ENCODE peak calls at places on chromosomes 16 and 17, in seven cellular contexts. One of them, this sample, is unnamed.

GRCh38 chr16:67100569-67101300 is 9.0 kb upstream of the PHAF1 start:
- DNase-seq in stimulated activated CD8-positive, alpha-beta memory T cell treated with anti-CD3 and anti-CD28 coated beads, Interleukin-4, amount 100 ng/mL, for 1 hour: no peak
- DNase-seq in A549: peak; percentile 49
- DNase-seq in heart right ventricle: no peak
- DNase-seq in ovary: no peak
- DNase-seq in activated naive CD4-positive, alpha-beta T cell treated with anti-CD3 and anti-CD28 coated beads for 36 hours: no peak
- DNase-seq in NCI-H774: no peak
- DNase-seq in this sample: no peak

GRCh38 chr17:73265646-73266640 is 4.3 kb upstream of the CPSF4L start:
- DNase-seq in stimulated activated CD8-positive, alpha-beta memory T cell treated with anti-CD3 and anti-CD28 coated beads, Interleukin-4, amount 100 ng/mL, for 1 hour: no peak
- DNase-seq in A549: no peak
- DNase-seq in heart right ventricle: no peak
- DNase-seq in ovary: peak; percentile 9
- DNase-seq in activated naive CD4-positive, alpha-beta T cell treated with anti-CD3 and anti-CD28 coated beads for 36 hours: no peak
- DNase-seq in NCI-H774: no peak
- DNase-seq in this sample: no peak

GRCh38 chr17:7841309-7841621 is 7.2 kb downstream of the KDM6B start:
- DNase-seq in stimulated activated CD8-positive, alpha-beta memory T cell treated with anti-CD3 and anti-CD28 coated beads, Interleukin-4, amount 100 ng/mL, for 1 hour: no peak
- DNase-seq in A549: no peak
- DNase-seq in heart right ventricle: no peak
- DNase-seq in ovary: no peak
- DNase-seq in activated naive CD4-positive, alpha-beta T cell treated with anti-CD3 and anti-CD28 coated beads for 36 hours: no peak
- DNase-seq in NCI-H774: peak; percentile 27
- DNase-seq in this sample: no peak

GRCh38 chr16:11090947-11091785 is 146.8 kb downstream of the CLEC16A start:
- DNase-seq in stimulated activated CD8-positive, alpha-beta memory T cell treated with anti-CD3 and anti-CD28 coated beads, Interleukin-4, amount 100 ng/mL, for 1 hour: no peak
- DNase-seq in A549: no peak
- DNase-seq in heart right ventricle: no peak
- DNase-seq in ovary: no peak
- DNase-seq in activated naive CD4-positive, alpha-beta T cell treated with anti-CD3 and anti-CD28 coated beads for 36 hours: peak; percentile 64
- DNase-seq in NCI-H774: no peak
- DNase-seq in this sample: no peak

GRCh38 chr17:21001813-21002221 is 41.0 kb downstream of the USP22 start:
- DNase-seq in stimulated activated CD8-positive, alpha-beta memory T cell treated with anti-CD3 and anti-CD28 coated beads, Interleukin-4, amount 100 ng/mL, for 1 hour: no peak
- DNase-seq in A549: no peak
- DNase-seq in heart right ventricle: no peak
- DNase-seq in ovary: no peak
- DNase-seq in activated naive CD4-positive, alpha-beta T cell treated with anti-CD3 and anti-CD28 coated beads for 36 hours: no peak
- DNase-seq in NCI-H774: no peak
- DNase-seq in this sample: peak; percentile 51

GRCh38 chr17:51827140-51827539 is 331.4 kb downstream of the CA10 start:
- DNase-seq in stimulated activated CD8-positive, alpha-beta memory T cell treated with anti-CD3 and anti-CD28 coated beads, Interleukin-4, amount 100 ng/mL, for 1 hour: no peak
- DNase-seq in A549: no peak
- DNase-seq in heart right ventricle: no peak
- DNase-seq in ovary: no peak
- DNase-seq in activated naive CD4-positive, alpha-beta T cell treated with anti-CD3 and anti-CD28 coated beads for 36 hours: no peak
- DNase-seq in NCI-H774: no peak
- DNase-seq in this sample: no peak

GRCh38 chr16:17476414-17477259 is 5.9 kb upstream of the XYLT1 start:
- DNase-seq in stimulated activated CD8-positive, alpha-beta memory T cell treated with anti-CD3 and anti-CD28 coated beads, Interleukin-4, amount 100 ng/mL, for 1 hour: no peak
- DNase-seq in A549: peak; percentile 77
- DNase-seq in heart right ventricle: no peak
- DNase-seq in ovary: peak; percentile 30
- DNase-seq in activated naive CD4-positive, alpha-beta T cell treated with anti-CD3 and anti-CD28 coated beads for 36 hours: peak; percentile 56
- DNase-seq in NCI-H774: peak; percentile 67
- DNase-seq in this sample: peak; percentile 18

GRCh38 chr17:4313482-4314114 is 49.8 kb upstream of the ANKFY1 start:
- DNase-seq in stimulated activated CD8-positive, alpha-beta memory T cell treated with anti-CD3 and anti-CD28 coated beads, Interleukin-4, amount 100 ng/mL, for 1 hour: no peak
- DNase-seq in A549: no peak
- DNase-seq in heart right ventricle: no peak
- DNase-seq in ovary: no peak
- DNase-seq in activated naive CD4-positive, alpha-beta T cell treated with anti-CD3 and anti-CD28 coated beads for 36 hours: no peak
- DNase-seq in NCI-H774: no peak
- DNase-seq in this sample: no peak

GRCh38 chr17:73998246-73999220 is 204.9 kb upstream of the RPL38 start:
- DNase-seq in stimulated activated CD8-positive, alpha-beta memory T cell treated with anti-CD3 and anti-CD28 coated beads, Interleukin-4, amount 100 ng/mL, for 1 hour: peak; percentile 10
- DNase-seq in A549: peak; percentile 85
- DNase-seq in heart right ventricle: peak; percentile 33
- DNase-seq in ovary: no peak
- DNase-seq in activated naive CD4-positive, alpha-beta T cell treated with anti-CD3 and anti-CD28 coated beads for 36 hours: peak; percentile 79
- DNase-seq in NCI-H774: peak; percentile 77
- DNase-seq in this sample: no peak

GRCh38 chr16:57617604-57618111 is 10.8 kb upstream of the ADGRG1 start:
- DNase-seq in stimulated activated CD8-positive, alpha-beta memory T cell treated with anti-CD3 and anti-CD28 coated beads, Interleukin-4, amount 100 ng/mL, for 1 hour: no peak
- DNase-seq in A549: no peak
- DNase-seq in heart right ventricle: no peak
- DNase-seq in ovary: no peak
- DNase-seq in activated naive CD4-positive, alpha-beta T cell treated with anti-CD3 and anti-CD28 coated beads for 36 hours: no peak
- DNase-seq in NCI-H774: no peak
- DNase-seq in this sample: no peak

GRCh38 chr17:45676695-45677094 is 107.4 kb upstream of the CRHR1 start:
- DNase-seq in stimulated activated CD8-positive, alpha-beta memory T cell treated with anti-CD3 and anti-CD28 coated beads, Interleukin-4, amount 100 ng/mL, for 1 hour: no peak
- DNase-seq in A549: no peak
- DNase-seq in heart right ventricle: no peak
- DNase-seq in ovary: no peak
- DNase-seq in activated naive CD4-positive, alpha-beta T cell treated with anti-CD3 and anti-CD28 coated beads for 36 hours: no peak
- DNase-seq in NCI-H774: no peak
- DNase-seq in this sample: no peak

GRCh38 chr17:1762906-1763829 is 1.3 kb downstream of the SERPINF1 start:
- DNase-seq in stimulated activated CD8-positive, alpha-beta memory T cell treated with anti-CD3 and anti-CD28 coated beads, Interleukin-4, amount 100 ng/mL, for 1 hour: no peak
- DNase-seq in A549: no peak
- DNase-seq in heart right ventricle: peak; percentile 50
- DNase-seq in ovary: peak; percentile 78
- DNase-seq in activated naive CD4-positive, alpha-beta T cell treated with anti-CD3 and anti-CD28 coated beads for 36 hours: no peak
- DNase-seq in NCI-H774: no peak
- DNase-seq in this sample: peak; percentile 84

GRCh38 chr16:69711115-69711740 is 15.1 kb downstream of the NQO1 start:
- DNase-seq in stimulated activated CD8-positive, alpha-beta memory T cell treated with anti-CD3 and anti-CD28 coated beads, Interleukin-4, amount 100 ng/mL, for 1 hour: no peak
- DNase-seq in A549: no peak
- DNase-seq in heart right ventricle: no peak
- DNase-seq in ovary: peak; percentile 58
- DNase-seq in activated naive CD4-positive, alpha-beta T cell treated with anti-CD3 and anti-CD28 coated beads for 36 hours: no peak
- DNase-seq in NCI-H774: no peak
- DNase-seq in this sample: no peak

GRCh38 chr17:83052241-83052564 is 27.2 kb upstream of the METRNL start:
- DNase-seq in stimulated activated CD8-positive, alpha-beta memory T cell treated with anti-CD3 and anti-CD28 coated beads, Interleukin-4, amount 100 ng/mL, for 1 hour: no peak
- DNase-seq in A549: no peak
- DNase-seq in heart right ventricle: no peak
- DNase-seq in ovary: no peak
- DNase-seq in activated naive CD4-positive, alpha-beta T cell treated with anti-CD3 and anti-CD28 coated beads for 36 hours: no peak
- DNase-seq in NCI-H774: no peak
- DNase-seq in this sample: no peak

GRCh38 chr17:17075037-17075755 is 32.9 kb downstream of the MPRIP start:
- DNase-seq in stimulated activated CD8-positive, alpha-beta memory T cell treated with anti-CD3 and anti-CD28 coated beads, Interleukin-4, amount 100 ng/mL, for 1 hour: no peak
- DNase-seq in A549: no peak
- DNase-seq in heart right ventricle: peak; percentile 50
- DNase-seq in ovary: peak; percentile 78
- DNase-seq in activated naive CD4-positive, alpha-beta T cell treated with anti-CD3 and anti-CD28 coated beads for 36 hours: peak; percentile 27
- DNase-seq in NCI-H774: no peak
- DNase-seq in this sample: peak; percentile 46

GRCh38 chr17:28646039-28646754 is 1.2 kb upstream of the BLTP2 start:
- DNase-seq in stimulated activated CD8-positive, alpha-beta memory T cell treated with anti-CD3 and anti-CD28 coated beads, Interleukin-4, amount 100 ng/mL, for 1 hour: no peak
- DNase-seq in A549: no peak
- DNase-seq in heart right ventricle: no peak
- DNase-seq in ovary: peak; percentile 58
- DNase-seq in activated naive CD4-positive, alpha-beta T cell treated with anti-CD3 and anti-CD28 coated beads for 36 hours: peak; percentile 9
- DNase-seq in NCI-H774: no peak
- DNase-seq in this sample: no peak

GRCh38 chr17:80485846-80486245 is 9.4 kb upstream of the NPTX1 start:
- DNase-seq in stimulated activated CD8-positive, alpha-beta memory T cell treated with anti-CD3 and anti-CD28 coated beads, Interleukin-4, amount 100 ng/mL, for 1 hour: no peak
- DNase-seq in A549: no peak
- DNase-seq in heart right ventricle: no peak
- DNase-seq in ovary: no peak
- DNase-seq in activated naive CD4-positive, alpha-beta T cell treated with anti-CD3 and anti-CD28 coated beads for 36 hours: no peak
- DNase-seq in NCI-H774: no peak
- DNase-seq in this sample: no peak

GRCh38 chr17:20774472-20775135 is 195.1 kb downstream of the CDRT15L2 start:
- DNase-seq in stimulated activated CD8-positive, alpha-beta memory T cell treated with anti-CD3 and anti-CD28 coated beads, Interleukin-4, amount 100 ng/mL, for 1 hour: no peak
- DNase-seq in A549: no peak
- DNase-seq in heart right ventricle: no peak
- DNase-seq in ovary: no peak
- DNase-seq in activated naive CD4-positive, alpha-beta T cell treated with anti-CD3 and anti-CD28 coated beads for 36 hours: no peak
- DNase-seq in NCI-H774: no peak
- DNase-seq in this sample: no peak

GRCh38 chr16:66344533-66345145 is 21.9 kb upstream of the CDH5 start:
- DNase-seq in stimulated activated CD8-positive, alpha-beta memory T cell treated with anti-CD3 and anti-CD28 coated beads, Interleukin-4, amount 100 ng/mL, for 1 hour: peak; percentile 7
- DNase-seq in A549: no peak
- DNase-seq in heart right ventricle: no peak
- DNase-seq in ovary: no peak
- DNase-seq in activated naive CD4-positive, alpha-beta T cell treated with anti-CD3 and anti-CD28 coated beads for 36 hours: peak; percentile 62
- DNase-seq in NCI-H774: no peak
- DNase-seq in this sample: no peak

GRCh38 chr17:76611747-76612143 is 26.1 kb upstream of the ST6GALNAC2 start:
- DNase-seq in stimulated activated CD8-positive, alpha-beta memory T cell treated with anti-CD3 and anti-CD28 coated beads, Interleukin-4, amount 100 ng/mL, for 1 hour: no peak
- DNase-seq in A549: no peak
- DNase-seq in heart right ventricle: no peak
- DNase-seq in ovary: no peak
- DNase-seq in activated naive CD4-positive, alpha-beta T cell treated with anti-CD3 and anti-CD28 coated beads for 36 hours: no peak
- DNase-seq in NCI-H774: no peak
- DNase-seq in this sample: no peak

GRCh38 chr16:12917653-12918052 is 16.3 kb downstream of the SHISA9 start:
- DNase-seq in stimulated activated CD8-positive, alpha-beta memory T cell treated with anti-CD3 and anti-CD28 coated beads, Interleukin-4, amount 100 ng/mL, for 1 hour: no peak
- DNase-seq in A549: peak; percentile 27
- DNase-seq in heart right ventricle: no peak
- DNase-seq in ovary: no peak
- DNase-seq in activated naive CD4-positive, alpha-beta T cell treated with anti-CD3 and anti-CD28 coated beads for 36 hours: no peak
- DNase-seq in NCI-H774: no peak
- DNase-seq in this sample: no peak

GRCh38 chr16:2686912-2687507 is 4.7 kb downstream of the KCTD5 start:
- DNase-seq in stimulated activated CD8-positive, alpha-beta memory T cell treated with anti-CD3 and anti-CD28 coated beads, Interleukin-4, amount 100 ng/mL, for 1 hour: no peak
- DNase-seq in A549: no peak
- DNase-seq in heart right ventricle: peak; percentile 30
- DNase-seq in ovary: no peak
- DNase-seq in activated naive CD4-positive, alpha-beta T cell treated with anti-CD3 and anti-CD28 coated beads for 36 hours: peak; percentile 30
- DNase-seq in NCI-H774: no peak
- DNase-seq in this sample: no peak

This sample was measured in psoas muscle.